ENCODE peak calls at places on chromosome 9, in four cellular contexts. One of them, this sample, is unnamed.

GRCh38 chr9:70400107-70400892 is 14.2 kb downstream of the KLF9 start:
- DNase-seq in SK-N-SH: no peak
- DNase-seq in H1: no peak
- DNase-seq in GM12878: no peak
- DNase-seq in this sample: no peak

GRCh38 chr9:1434082-1434481 is 383.9 kb downstream of the DMRT2 start:
- DNase-seq in SK-N-SH: peak; percentile 11
- DNase-seq in H1: no peak
- DNase-seq in GM12878: no peak
- DNase-seq in this sample: no peak

GRCh38 chr9:72912476-72913381 is 40.1 kb downstream of the ALDH1A1 start:
- DNase-seq in GM12878: no peak
- DNase-seq in SK-N-SH: no peak
- DNase-seq in H1: no peak
- DNase-seq in this sample: no peak

GRCh38 chr9:135886147-135886981 is 21.0 kb downstream of the CAMSAP1 start:
- DNase-seq in GM12878: no peak
- DNase-seq in H1: no peak
- DNase-seq in SK-N-SH: no peak
- DNase-seq in this sample: no peak

GRCh38 chr9:70064496-70064895 is 20.8 kb downstream of the MAMDC2 start:
- DNase-seq in H1: no peak
- DNase-seq in GM12878: no peak
- DNase-seq in SK-N-SH: no peak
- DNase-seq in this sample: no peak

GRCh38 chr9:103430469-103430868 is 435.3 kb downstream of the CYLC2 start:
- DNase-seq in H1: no peak
- DNase-seq in SK-N-SH: no peak
- DNase-seq in GM12878: no peak
- DNase-seq in this sample: no peak

GRCh38 chr9:119483153-119483552 is 113.9 kb upstream of the BRINP1 start:
- DNase-seq in H1: no peak
- DNase-seq in SK-N-SH: no peak
- DNase-seq in GM12878: no peak
- DNase-seq in this sample: no peak

GRCh38 chr9:88745281-88746001 is 210.5 kb downstream of the NXNL2 start:
- DNase-seq in H1: no peak
- DNase-seq in SK-N-SH: peak; percentile 84
- DNase-seq in GM12878: no peak
- DNase-seq in this sample: no peak

GRCh38 chr9:88814521-88815101 is 176.7 kb upstream of the S1PR3 start:
- DNase-seq in SK-N-SH: peak; percentile 68
- DNase-seq in GM12878: no peak
- DNase-seq in H1: no peak
- DNase-seq in this sample: no peak

GRCh38 chr9:115884846-115885245 is 268.7 kb upstream of the PAPPA start:
- DNase-seq in H1: no peak
- DNase-seq in SK-N-SH: no peak
- DNase-seq in GM12878: no peak
- DNase-seq in this sample: no peak

GRCh38 chr9:108603141-108603540 is 252.6 kb downstream of the ACTL7B start:
- DNase-seq in H1: no peak
- DNase-seq in GM12878: no peak
- DNase-seq in SK-N-SH: no peak
- DNase-seq in this sample: no peak

GRCh38 chr9:37787059-37787458 is 2.2 kb upstream of the EXOSC3 start:
- DNase-seq in SK-N-SH: no peak
- DNase-seq in GM12878: no peak
- DNase-seq in H1: no peak
- DNase-seq in this sample: no peak

GRCh38 chr9:9920425-9920824 is 692.4 kb downstream of the PTPRD start:
- DNase-seq in SK-N-SH: peak; percentile 3
- DNase-seq in H1: no peak
- DNase-seq in GM12878: no peak
- DNase-seq in this sample: no peak

GRCh38 chr9:33101104-33101951 is 24.9 kb upstream of the SMU1 start:
- DNase-seq in SK-N-SH: no peak
- DNase-seq in GM12878: no peak
- DNase-seq in H1: no peak
- DNase-seq in this sample: no peak

GRCh38 chr9:37341704-37342103 is 80.8 kb upstream of the GRHPR start:
- DNase-seq in SK-N-SH: no peak
- DNase-seq in GM12878: no peak
- DNase-seq in H1: no peak
- DNase-seq in this sample: no peak

GRCh38 chr9:117368684-117369230 is 46.1 kb downstream of the ASTN2 start:
- DNase-seq in SK-N-SH: no peak
- DNase-seq in GM12878: no peak
- DNase-seq in H1: no peak
- DNase-seq in this sample: no peak

GRCh38 chr9:112493738-112494137 is 7.1 kb downstream of the KIAA1958 start:
- DNase-seq in GM12878: no peak
- DNase-seq in SK-N-SH: no peak
- DNase-seq in H1: no peak
- DNase-seq in this sample: no peak

GRCh38 chr9:100587375-100587774 is 9.5 kb downstream of the CAVIN4 start:
- DNase-seq in GM12878: no peak
- DNase-seq in H1: no peak
- DNase-seq in SK-N-SH: no peak
- DNase-seq in this sample: no peak

GRCh38 chr9:110015759-110016158 is 192.2 kb downstream of the C9orf152 start:
- DNase-seq in SK-N-SH: no peak
- DNase-seq in H1: no peak
- DNase-seq in GM12878: no peak
- DNase-seq in this sample: no peak

GRCh38 chr9:70586506-70586905 is 172.0 kb upstream of the KLF9 start:
- DNase-seq in SK-N-SH: no peak
- DNase-seq in GM12878: no peak
- DNase-seq in H1: no peak
- DNase-seq in this sample: no peak

GRCh38 chr9:136658849-136659535 is 3.7 kb upstream of the EGFL7 start:
- DNase-seq in GM12878: no peak
- DNase-seq in H1: no peak
- DNase-seq in SK-N-SH: no peak
- DNase-seq in this sample: no peak

GRCh38 chr9:87497604-87498045 is at the start of gene DAPK1:
- DNase-seq in SK-N-SH: peak; percentile 95
- DNase-seq in H1: no peak
- DNase-seq in GM12878: no peak
- DNase-seq in this sample: peak; percentile 61

GRCh38 chr9:36457836-36458429 is 57.9 kb upstream of the RNF38 start:
- DNase-seq in GM12878: no peak
- DNase-seq in H1: no peak
- DNase-seq in SK-N-SH: no peak
- DNase-seq in this sample: no peak

GRCh38 chr9:70901013-70901412 is 220.4 kb downstream of the TRPM3 start:
- DNase-seq in SK-N-SH: no peak
- DNase-seq in GM12878: no peak
- DNase-seq in H1: no peak
- DNase-seq in this sample: no peak

GRCh38 chr9:91298304-91298703 is 63.4 kb downstream of the AUH start:
- DNase-seq in GM12878: no peak
- DNase-seq in H1: no peak
- DNase-seq in SK-N-SH: no peak
- DNase-seq in this sample: no peak

GRCh38 chr9:4962085-4962484 is 23.0 kb upstream of the JAK2 start:
- DNase-seq in SK-N-SH: no peak
- DNase-seq in H1: no peak
- DNase-seq in GM12878: no peak
- DNase-seq in this sample: no peak

GRCh38 chr9:133003071-133003461 is 24.6 kb downstream of the GFI1B start:
- DNase-seq in SK-N-SH: no peak
- DNase-seq in H1: no peak
- DNase-seq in GM12878: no peak
- DNase-seq in this sample: no peak

GRCh38 chr9:109868222-109868621 is 88.2 kb downstream of the PALM2AKAP2 start:
- DNase-seq in GM12878: no peak
- DNase-seq in SK-N-SH: no peak
- DNase-seq in H1: no peak
- DNase-seq in this sample: no peak

GRCh38 chr9:33623658-33624586 is 99.9 kb downstream of the ANKRD18B start:
- DNase-seq in H1: peak; percentile 77
- DNase-seq in GM12878: peak; percentile 34
- DNase-seq in SK-N-SH: peak; percentile 83
- DNase-seq in this sample: peak; percentile 62

GRCh38 chr9:130058887-130059286 is 5.2 kb downstream of the GPR107 start:
- DNase-seq in GM12878: no peak
- DNase-seq in SK-N-SH: no peak
- DNase-seq in H1: no peak
- DNase-seq in this sample: no peak

GRCh38 chr9:100160021-100160420 is 61.0 kb downstream of the INVS start:
- DNase-seq in H1: no peak
- DNase-seq in SK-N-SH: no peak
- DNase-seq in GM12878: peak; percentile 12
- DNase-seq in this sample: no peak

GRCh38 chr9:79129865-79130480 is 441.8 kb upstream of the TLE4 start:
- DNase-seq in GM12878: no peak
- DNase-seq in H1: no peak
- DNase-seq in SK-N-SH: peak; percentile 42
- DNase-seq in this sample: no peak

GRCh38 chr9:70352356-70352755 is 62.1 kb downstream of the KLF9 start:
- DNase-seq in SK-N-SH: no peak
- DNase-seq in GM12878: no peak
- DNase-seq in H1: no peak
- DNase-seq in this sample: no peak

GRCh38 chr9:23447166-23447565 is 378.9 kb downstream of the ELAVL2 start:
- DNase-seq in H1: no peak
- DNase-seq in GM12878: no peak
- DNase-seq in SK-N-SH: no peak
- DNase-seq in this sample: no peak

DNA sequence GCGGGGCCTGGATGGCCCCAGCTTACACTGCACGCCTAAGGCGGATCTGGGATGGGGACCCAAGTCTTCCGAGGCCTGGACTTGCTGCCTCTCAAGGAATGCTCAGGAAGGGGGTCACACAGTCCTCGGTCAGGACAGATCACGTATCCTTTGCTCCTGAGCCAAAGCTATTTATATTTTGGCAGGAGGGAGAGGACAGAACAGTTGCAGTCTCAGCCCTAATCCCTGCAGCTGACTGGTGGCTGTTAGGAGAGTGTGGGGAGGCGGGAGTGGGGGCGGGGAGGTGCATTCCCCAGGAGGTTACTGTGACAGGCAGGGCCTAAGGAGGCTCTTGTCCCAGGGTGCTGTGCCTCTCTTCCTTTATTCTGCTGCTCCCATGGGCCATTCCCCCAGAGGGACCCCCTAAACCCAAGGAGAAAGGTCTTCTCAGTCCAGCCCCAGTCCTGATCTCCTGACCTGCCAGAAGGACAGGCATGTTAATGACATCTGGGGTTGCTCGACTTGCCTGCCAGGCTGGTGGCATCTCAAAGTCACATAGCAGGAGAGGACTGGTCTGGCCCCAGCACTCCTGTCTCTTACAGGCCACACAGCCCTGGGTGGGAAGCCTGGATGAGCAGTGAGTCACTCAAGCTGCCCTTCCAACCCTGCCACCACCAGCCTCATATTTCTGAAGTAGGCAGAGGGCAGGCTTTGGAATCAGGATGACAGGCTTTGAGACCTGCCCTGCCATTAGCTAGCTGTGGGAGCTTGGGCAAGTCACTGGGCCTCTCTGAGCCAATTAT is 51.9 kb downstream of the COL27A1 start:
- DNase-seq in GM12878: no peak
- DNase-seq in H1: no peak
- DNase-seq in SK-N-SH: no peak
- DNase-seq in this sample: no peak
- TF ChIP-seq POLR2AphosphoS5 in GM12878: no peak
- TF ChIP-seq POLR2AphosphoS5 in H1: no peak
- TF ChIP-seq POLR2AphosphoS5 in SK-N-SH: no peak
- TF ChIP-seq POLR2AphosphoS5 in this sample: no peak

GRCh38 chr9:123718188-123718587 is 211.7 kb downstream of the DENND1A start:
- DNase-seq in SK-N-SH: no peak
- DNase-seq in H1: no peak
- DNase-seq in GM12878: no peak
- DNase-seq in this sample: no peak
- TF ChIP-seq TAF1 in SK-N-SH: no peak
- TF ChIP-seq TAF1 in H1: no peak
- TF ChIP-seq TAF1 in GM12878: no peak
- TF ChIP-seq TAF1 in this sample: no peak

DNA sequence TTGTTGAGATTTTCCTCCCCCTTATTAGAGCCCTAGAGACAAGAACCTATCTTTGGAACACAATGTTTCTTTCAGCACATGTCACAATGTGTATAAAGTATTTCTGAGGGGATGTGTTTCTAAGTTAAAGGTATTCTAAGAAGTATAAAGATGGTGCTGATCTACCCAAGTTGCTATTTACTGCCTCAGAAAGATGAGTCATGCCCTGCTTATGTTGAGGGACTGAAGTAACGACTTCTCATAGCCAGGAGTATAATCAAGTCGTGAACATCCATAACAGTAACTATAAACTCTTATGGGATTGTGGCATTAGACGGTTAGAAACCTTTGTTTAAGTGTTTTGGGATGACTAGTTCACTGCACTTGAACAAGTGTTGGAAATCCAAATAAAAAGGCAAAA is 12.0 kb upstream of the TMEM252 start:
- DNase-seq in GM12878: no peak
- DNase-seq in H1: no peak
- DNase-seq in SK-N-SH: no peak
- DNase-seq in this sample: no peak
- TF ChIP-seq POLR2AphosphoS5 in GM12878: no peak
- TF ChIP-seq POLR2AphosphoS5 in H1: no peak
- TF ChIP-seq POLR2AphosphoS5 in SK-N-SH: no peak
- TF ChIP-seq POLR2AphosphoS5 in this sample: no peak

GRCh38 chr9:102273952-102274351 is 535.5 kb upstream of the GRIN3A start:
- DNase-seq in GM12878: no peak
- DNase-seq in SK-N-SH: no peak
- DNase-seq in H1: no peak
- DNase-seq in this sample: no peak
- TF ChIP-seq TAF1 in GM12878: no peak
- TF ChIP-seq TAF1 in SK-N-SH: no peak
- TF ChIP-seq TAF1 in H1: no peak
- TF ChIP-seq TAF1 in this sample: no peak